ENCODE peak calls at places on chromosomes 16 and 17, in five cellular contexts. One of them, this sample, is unnamed.

GRCh38 chr16:5836979-5837670 is 739.5 kb upstream of the EEF2KMT start:
- DNase-seq in HEK293T: no peak
- DNase-seq in NT2/D1: no peak
- DNase-seq in H1: no peak
- DNase-seq in GM12878: no peak
- DNase-seq in this sample: no peak

GRCh38 chr17:59838196-59838911 is 54.4 kb downstream of the TUBD1 start:
- DNase-seq in NT2/D1: no peak
- DNase-seq in H1: no peak
- DNase-seq in GM12878: no peak
- DNase-seq in HEK293T: no peak
- DNase-seq in this sample: no peak

GRCh38 chr17:11279776-11280344 is 38.8 kb downstream of the SHISA6 start:
- DNase-seq in NT2/D1: no peak
- DNase-seq in HEK293T: no peak
- DNase-seq in GM12878: no peak
- DNase-seq in H1: no peak
- DNase-seq in this sample: no peak

GRCh38 chr17:74513987-74514631 is 17.2 kb downstream of the CD300LB start:
- DNase-seq in H1: no peak
- DNase-seq in NT2/D1: no peak
- DNase-seq in GM12878: peak; percentile 73
- DNase-seq in HEK293T: peak; percentile 23
- DNase-seq in this sample: peak; percentile 40

GRCh38 chr16:57704011-57704904 is 9.7 kb downstream of the DRC7 start:
- DNase-seq in NT2/D1: no peak
- DNase-seq in GM12878: no peak
- DNase-seq in HEK293T: no peak
- DNase-seq in H1: no peak
- DNase-seq in this sample: peak; percentile 92

GRCh38 chr17:8868529-8868951 is 1.1 kb upstream of the PIK3R6 start:
- DNase-seq in GM12878: no peak
- DNase-seq in H1: no peak
- DNase-seq in HEK293T: no peak
- DNase-seq in NT2/D1: no peak
- DNase-seq in this sample: no peak

GRCh38 chr17:47604268-47604927 is 45.3 kb upstream of the KPNB1 start:
- DNase-seq in H1: no peak
- DNase-seq in GM12878: no peak
- DNase-seq in HEK293T: no peak
- DNase-seq in NT2/D1: no peak
- DNase-seq in this sample: no peak

GRCh38 chr17:59353936-59354755 is 22.7 kb downstream of the YPEL2 start:
- DNase-seq in HEK293T: no peak
- DNase-seq in NT2/D1: no peak
- DNase-seq in GM12878: no peak
- DNase-seq in H1: no peak
- DNase-seq in this sample: no peak

GRCh38 chr16:14302399-14303181 is 231.5 kb downstream of the MRTFB start:
- DNase-seq in HEK293T: peak; percentile 53
- DNase-seq in H1: no peak
- DNase-seq in NT2/D1: no peak
- DNase-seq in GM12878: no peak
- DNase-seq in this sample: no peak

GRCh38 chr17:42553866-42554249 is 1.1 kb downstream of the HSD17B1 start:
- DNase-seq in NT2/D1: no peak
- DNase-seq in H1: no peak
- DNase-seq in GM12878: no peak
- DNase-seq in HEK293T: no peak
- DNase-seq in this sample: no peak

GRCh38 chr17:33506889-33507650 is 214.0 kb upstream of the ASIC2 start:
- DNase-seq in NT2/D1: no peak
- DNase-seq in H1: no peak
- DNase-seq in GM12878: no peak
- DNase-seq in HEK293T: no peak
- DNase-seq in this sample: no peak

GRCh38 chr17:38907930-38908675 is 17.3 kb upstream of the LASP1NB start:
- DNase-seq in NT2/D1: no peak
- DNase-seq in H1: no peak
- DNase-seq in GM12878: no peak
- DNase-seq in HEK293T: no peak
- DNase-seq in this sample: no peak

DNA sequence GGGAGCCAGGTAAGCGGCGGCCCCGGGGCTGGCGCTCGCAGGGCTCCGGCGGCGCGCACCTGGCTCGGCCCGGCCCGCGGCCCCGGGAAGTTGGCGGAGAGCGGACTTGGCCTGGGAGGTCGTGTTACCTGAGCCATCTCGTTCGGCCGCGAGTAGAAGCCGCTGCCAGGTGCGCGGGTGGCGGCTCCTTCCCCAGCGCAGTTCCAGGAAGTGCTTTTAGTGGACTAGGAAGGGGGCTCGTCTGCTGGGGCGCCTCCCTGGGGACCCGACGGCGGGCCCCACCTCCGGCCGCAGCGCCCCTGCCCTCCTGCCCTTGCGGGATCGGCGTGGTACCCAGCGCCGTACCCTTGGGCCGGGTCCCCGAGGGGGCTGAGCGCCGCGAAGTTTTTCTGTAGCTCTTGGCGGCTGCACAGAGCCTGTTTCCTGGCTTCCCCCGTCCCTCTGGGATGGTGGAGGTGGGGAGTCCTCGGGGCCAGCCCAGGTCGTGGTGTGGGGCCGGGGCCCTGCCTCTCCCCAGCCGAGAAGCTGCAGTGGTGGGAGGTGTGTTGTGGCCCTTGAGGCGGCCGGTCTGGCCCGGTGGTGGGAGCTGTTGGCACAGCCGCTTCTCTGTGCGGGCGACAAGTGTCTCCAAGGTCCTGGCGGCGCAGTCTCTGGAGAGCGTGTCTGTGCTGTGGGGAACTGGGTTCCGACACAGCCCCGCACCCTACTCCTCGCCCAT is 96.9 kb downstream of the RAB11FIP4 start:
- DNase-seq in HEK293T: no peak
- DNase-seq in NT2/D1: no peak
- DNase-seq in H1: no peak
- DNase-seq in GM12878: no peak
- DNase-seq in this sample: no peak
- TF ChIP-seq SUZ12 in HEK293T: no peak
- TF ChIP-seq SUZ12 in NT2/D1: no peak
- TF ChIP-seq SUZ12 in H1: no peak
- TF ChIP-seq SUZ12 in GM12878: no peak
- TF ChIP-seq SUZ12 in this sample: no peak

GRCh38 chr16:52709286-52709685 is 162.3 kb upstream of the TOX3 start:
- DNase-seq in GM12878: no peak
- DNase-seq in NT2/D1: peak; percentile 15
- DNase-seq in HEK293T: no peak
- DNase-seq in H1: no peak
- DNase-seq in this sample: no peak

DNA sequence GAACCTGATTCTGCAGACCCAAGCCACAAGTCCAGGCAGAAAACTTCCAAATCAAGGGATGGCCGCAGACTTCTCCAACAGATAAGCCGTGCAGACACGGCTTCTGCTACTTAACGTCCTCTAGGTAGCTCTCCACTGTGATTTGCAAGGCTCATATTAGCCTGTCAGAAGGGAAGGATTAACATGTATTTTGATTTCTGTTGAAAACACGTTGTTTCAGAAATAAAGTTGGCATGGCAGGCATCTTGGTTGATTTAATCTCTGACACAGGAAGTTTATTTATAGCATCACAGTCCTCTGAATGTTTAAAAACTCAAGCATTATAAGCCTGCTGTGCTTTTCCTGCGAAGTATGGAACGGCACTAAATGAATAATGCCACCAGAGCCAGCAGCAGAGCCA is 166.8 kb upstream of the TOX3 start:
- DNase-seq in NT2/D1: no peak
- DNase-seq in GM12878: no peak
- DNase-seq in H1: no peak
- DNase-seq in HEK293T: no peak
- DNase-seq in this sample: no peak
- TF ChIP-seq SUZ12 in NT2/D1: no peak
- TF ChIP-seq SUZ12 in GM12878: no peak
- TF ChIP-seq SUZ12 in H1: no peak
- TF ChIP-seq SUZ12 in HEK293T: no peak
- TF ChIP-seq SUZ12 in this sample: no peak

DNA sequence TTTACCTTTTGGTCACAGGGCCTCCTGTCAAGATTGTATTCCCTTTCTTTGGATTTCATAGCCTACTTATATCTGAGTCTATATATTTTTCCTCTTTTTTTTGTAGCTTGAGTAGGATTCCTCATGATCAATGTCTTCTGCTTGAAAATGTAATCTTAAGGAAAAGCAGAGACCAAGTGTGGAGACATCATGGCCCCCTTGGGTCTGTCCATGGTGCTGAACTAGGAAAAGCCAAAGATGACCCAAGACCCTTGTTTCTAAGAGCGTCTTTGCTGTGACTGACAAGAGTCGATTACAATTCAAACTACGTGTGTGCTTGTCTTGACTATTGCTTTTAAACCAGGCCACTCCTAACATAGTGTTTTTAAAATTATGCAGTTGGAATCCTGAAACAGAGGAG is 390.5 kb downstream of the SHISA9 start:
- DNase-seq in GM12878: no peak
- DNase-seq in H1: no peak
- DNase-seq in HEK293T: no peak
- DNase-seq in NT2/D1: peak; percentile 39
- DNase-seq in this sample: no peak
- TF ChIP-seq SUZ12 in GM12878: no peak
- TF ChIP-seq SUZ12 in H1: no peak
- TF ChIP-seq SUZ12 in HEK293T: no peak
- TF ChIP-seq SUZ12 in NT2/D1: no peak
- TF ChIP-seq SUZ12 in this sample: no peak

DNA sequence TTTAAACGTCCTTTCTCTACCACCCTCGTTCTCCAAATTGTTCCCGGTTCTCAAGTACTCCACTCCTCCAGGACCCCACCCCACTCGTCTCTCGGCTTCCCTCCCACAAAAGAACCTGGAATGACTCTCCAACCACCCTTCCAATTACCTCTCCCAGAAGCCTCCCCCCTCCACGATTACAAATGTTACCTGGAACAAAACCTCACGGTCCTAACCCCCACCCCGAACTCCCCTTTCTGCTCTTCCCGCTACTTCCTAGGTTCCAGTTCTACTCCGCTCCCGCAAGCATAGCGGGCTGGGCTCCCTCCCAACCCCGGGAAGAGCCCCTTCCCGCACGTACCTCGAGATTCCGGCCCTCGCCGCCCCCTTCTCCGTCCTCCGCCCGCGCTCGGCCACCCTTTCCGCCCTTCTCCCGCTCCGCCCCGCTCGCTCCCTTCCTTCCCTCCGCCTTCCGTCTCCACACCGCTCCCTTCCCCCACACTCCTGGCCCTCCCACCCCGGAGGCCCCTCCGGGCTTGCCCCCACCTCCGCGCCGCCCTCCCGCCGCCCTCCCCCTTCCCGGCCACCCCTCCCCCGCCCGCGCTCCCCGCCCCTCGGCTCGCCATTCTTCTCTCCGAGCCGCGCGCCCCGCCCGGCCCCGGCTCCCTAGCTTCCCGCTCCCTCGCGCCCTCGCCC is 502 bp downstream of the CHTF8 start:
- DNase-seq in HEK293T: peak; percentile 89
- DNase-seq in H1: no peak
- DNase-seq in GM12878: peak; percentile 24
- DNase-seq in NT2/D1: peak; percentile 81
- DNase-seq in this sample: peak; percentile 79
- TF ChIP-seq SUZ12 in HEK293T: no peak
- TF ChIP-seq SUZ12 in H1: no peak
- TF ChIP-seq SUZ12 in GM12878: no peak
- TF ChIP-seq SUZ12 in NT2/D1: no peak
- TF ChIP-seq SUZ12 in this sample: no peak

DNA sequence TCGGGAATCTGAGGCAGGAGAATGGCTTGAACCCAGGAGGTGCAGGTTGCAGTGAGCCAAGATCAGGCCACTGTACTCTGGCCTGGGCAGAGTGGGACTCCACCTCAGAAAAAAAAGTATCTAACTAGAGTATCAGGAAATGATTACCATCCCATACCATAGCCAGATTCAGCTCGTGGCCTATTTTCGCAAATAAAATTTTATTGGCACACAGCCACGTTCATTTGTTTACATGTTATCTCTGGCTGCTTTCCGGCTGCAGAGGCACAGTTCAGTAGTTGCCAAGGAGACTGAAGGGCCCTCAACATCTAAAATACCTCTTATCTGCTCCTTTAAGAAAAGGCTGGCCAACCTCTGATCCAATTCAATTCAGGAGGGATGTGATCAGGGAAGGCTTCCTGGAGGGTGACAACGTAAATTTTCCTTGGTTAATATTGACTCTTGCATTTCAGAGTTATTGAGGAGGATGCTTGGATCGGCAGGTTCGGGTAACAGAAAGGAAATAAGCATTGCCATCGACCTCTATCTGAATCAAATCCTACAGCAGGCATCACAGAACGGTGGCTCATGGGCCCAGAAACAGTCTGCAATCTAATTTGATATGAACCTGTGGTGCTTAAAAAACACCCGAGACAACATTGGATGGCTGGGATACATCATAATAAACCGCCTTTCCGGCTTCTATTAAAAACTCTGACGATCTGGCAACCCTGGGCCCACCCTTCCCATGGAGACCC is 73.8 kb downstream of the XYLT1 start:
- DNase-seq in HEK293T: peak; percentile 27
- DNase-seq in NT2/D1: no peak
- DNase-seq in GM12878: no peak
- DNase-seq in H1: no peak
- DNase-seq in this sample: no peak
- TF ChIP-seq SUZ12 in HEK293T: no peak
- TF ChIP-seq SUZ12 in NT2/D1: no peak
- TF ChIP-seq SUZ12 in GM12878: no peak
- TF ChIP-seq SUZ12 in H1: no peak
- TF ChIP-seq SUZ12 in this sample: no peak

This sample was measured in HepG2.